ENCODE peak calls at places on chromosomes 6 and 20, in five cellular contexts. T is left ventricle myocardium inferior, C is MM.1S, L is heart left ventricle, S is A549. A is an unnamed sample.

GRCh38 chr6:44507014-44507413 is 119.5 kb downstream of the CDC5L start:
- DNase-seq in L (no peak), C (no peak), T (no peak), S (no peak), A (no peak)

GRCh38 chr20:31848088-31848999 is 2.9 kb upstream of the FOXS1 start:
- DNase-seq in C (no peak), S (no peak), L (no peak), T (no peak), A (no peak)

GRCh38 chr6:135226537-135226936 is 45.4 kb downstream of the MYB start:
- DNase-seq in T (no peak), S (no peak), L (no peak), C (peak), A (no peak)

GRCh38 chr6:110485461-110485860 is 9.0 kb upstream of the SLC22A16 start:
- DNase-seq in L (no peak), S (no peak), T (no peak), C (no peak), A (no peak)

GRCh38 chr20:32456869-32457421 is 98.8 kb downstream of the ASXL1 start:
- DNase-seq in L (peak), C (peak), S (peak), T (no peak), A (peak)

GRCh38 chr6:108737594-108738546 is 110.4 kb upstream of the ARMC2 start:
- DNase-seq in L (peak), S (peak), T (no peak), C (no peak), A (no peak)

GRCh38 chr6:123022980-123023379 is 26.9 kb downstream of the CLVS2 start:
- DNase-seq in S (no peak), L (no peak), C (peak), T (no peak), A (no peak)

GRCh38 chr6:15519681-15520080 is 143.1 kb downstream of the DTNBP1 start:
- DNase-seq in L (no peak), C (no peak), T (no peak), S (no peak), A (no peak)

GRCh38 chr6:31246051-31246495 is 25.8 kb downstream of the HLA-C start:
- DNase-seq in T (no peak), L (no peak), S (no peak), C (no peak), A (no peak)

GRCh38 chr20:52847739-52848359 is 124.3 kb upstream of the TSHZ2 start:
- DNase-seq in L (no peak), T (no peak), S (no peak), C (no peak), A (no peak)

GRCh38 chr20:36542019-36542488 is 735 bp downstream of the MYL9 start:
- DNase-seq in T (no peak), C (no peak), S (no peak), L (peak), A (peak)

GRCh38 chr6:122736166-122736565 is 43.4 kb upstream of the FABP7 start:
- DNase-seq in C (no peak), T (no peak), S (no peak), L (no peak), A (no peak)

GRCh38 chr20:57655812-57656161 is 35.6 kb upstream of the ZBP1 start:
- DNase-seq in S (no peak), L (peak), T (no peak), C (no peak), A (peak)

GRCh38 chr6:128822271-128822670 is 60.7 kb upstream of the LAMA2 start:
- DNase-seq in C (no peak), L (peak), S (no peak), T (peak), A (peak)

GRCh38 chr20:50286609-50287008 is 96.0 kb downstream of the CEBPB start:
- DNase-seq in S (peak), L (no peak), C (no peak), T (peak), A (peak)

GRCh38 chr6:125004797-125005595 is 42.8 kb downstream of the RNF217 start:
- DNase-seq in C (no peak), T (no peak), L (no peak), S (no peak), A (no peak)

GRCh38 chr6:135115411-135116293 is 61.0 kb upstream of the HBS1L start:
- DNase-seq in T (no peak), L (no peak), S (no peak), C (no peak), A (no peak)

GRCh38 chr20:45902199-45902701 is 9.7 kb downstream of the PLTP start:
- DNase-seq in S (no peak), L (no peak), C (no peak), T (no peak), A (no peak)

GRCh38 chr6:52995913-52996685 is 1.0 kb upstream of the GSTA4 start:
- DNase-seq in C (peak), T (peak), L (peak), S (peak), A (peak)
- H3K27ac ChIP-seq in C (no peak), T (peak), L (peak), S (no peak), A (peak)

GRCh38 chr6:150622476-150622875 is 22.8 kb downstream of the PLEKHG1 start:
- DNase-seq in L (no peak), S (no peak), C (no peak), T (no peak), A (no peak)

GRCh38 chr6:150627154-150627553 is 27.5 kb downstream of the PLEKHG1 start:
- DNase-seq in S (no peak), L (no peak), T (no peak), C (no peak), A (no peak)

GRCh38 chr6:150625927-150626326 is 26.2 kb downstream of the PLEKHG1 start:
- DNase-seq in C (no peak), L (no peak), T (no peak), S (no peak), A (no peak)

GRCh38 chr6:150622941-150623874 is 23.5 kb downstream of the PLEKHG1 start:
- DNase-seq in T (no peak), S (no peak), L (no peak), C (peak), A (no peak)

GRCh38 chr6:150624199-150624598 is 24.5 kb downstream of the PLEKHG1 start:
- DNase-seq in C (no peak), L (no peak), T (no peak), S (no peak), A (no peak)
- H3K27ac ChIP-seq in C (no peak), L (no peak), T (no peak), S (no peak), A (no peak)

DNA sequence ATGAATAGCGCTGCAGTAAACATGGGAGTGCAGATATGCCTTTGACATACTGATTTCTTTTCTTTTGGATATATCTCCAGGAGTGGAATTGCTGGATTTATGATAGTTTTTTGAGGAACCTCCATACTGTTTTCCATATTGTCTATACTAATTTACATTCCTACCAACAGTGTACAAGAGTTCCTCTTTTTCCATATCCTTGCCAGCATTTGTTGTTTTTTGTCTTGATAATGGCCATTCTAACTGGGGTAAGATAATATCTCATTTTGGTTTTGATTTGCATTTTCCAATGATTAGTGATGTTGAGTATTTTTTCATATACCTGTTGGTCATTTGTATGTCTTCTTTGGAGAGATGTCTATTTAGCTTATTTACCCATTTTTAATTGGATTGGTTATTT is 3.3 kb downstream of the SYCP2L start:
- DNase-seq in T (no peak), S (no peak), L (no peak), C (no peak), A (no peak)
- H3K27ac ChIP-seq in T (no peak), S (no peak), L (no peak), C (no peak), A (no peak)

GRCh38 chr6:111591901-111592461 is 13.7 kb downstream of the TRAF3IP2 start:
- DNase-seq in C (no peak), T (no peak), S (no peak), L (no peak), A (no peak)

GRCh38 chr6:111588366-111588765 is 17.3 kb downstream of the TRAF3IP2 start:
- DNase-seq in T (no peak), C (no peak), S (no peak), L (no peak), A (no peak)

GRCh38 chr6:111590209-111590955 is 15.3 kb downstream of the TRAF3IP2 start:
- DNase-seq in S (no peak), L (no peak), C (no peak), T (no peak), A (no peak)

GRCh38 chr6:111591370-111591900 is 14.2 kb downstream of the TRAF3IP2 start:
- DNase-seq in C (no peak), S (peak), T (peak), L (peak), A (peak)

GRCh38 chr6:111589366-111589765 is 16.3 kb downstream of the TRAF3IP2 start:
- DNase-seq in S (peak), T (no peak), L (no peak), C (no peak), A (no peak)
- H3K27ac ChIP-seq in S (peak), T (peak), L (peak), C (no peak), A (no peak)

GRCh38 chr6:157756708-157757429 is 66.2 kb upstream of the SNX9 start:
- DNase-seq in S (peak), L (peak), T (peak), C (peak), A (peak)
- H3K27ac ChIP-seq in S (no peak), L (peak), T (peak), C (no peak), A (no peak)

DNA sequence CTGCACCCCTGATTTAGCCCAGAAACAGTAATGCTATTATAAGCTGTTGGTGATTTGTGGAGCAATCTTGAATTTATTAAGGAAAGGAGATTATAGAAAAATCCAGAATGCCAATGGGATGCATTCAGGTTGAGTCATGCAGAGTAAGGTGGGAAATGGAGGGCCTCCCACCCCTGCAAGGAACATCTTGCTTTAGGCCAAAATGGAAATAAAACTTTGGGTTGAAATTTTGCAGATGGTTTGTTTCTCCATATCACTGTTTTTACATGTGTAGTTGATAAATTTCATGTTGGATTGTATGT is 152.4 kb downstream of the BCAS1 start:
- DNase-seq in T (no peak), S (no peak), L (no peak), C (no peak), A (no peak)
- H3K27ac ChIP-seq in T (peak), S (no peak), L (peak), C (no peak), A (no peak)

GRCh38 chr6:161432546-161432945 is 158.7 kb upstream of the AGPAT4 start:
- DNase-seq in S (no peak), L (no peak), T (no peak), C (no peak), A (no peak)

GRCh38 chr6:161434331-161434730 is 160.5 kb upstream of the AGPAT4 start:
- DNase-seq in S (no peak), C (no peak), L (peak), T (no peak), A (no peak)

GRCh38 chr6:161436106-161436876 is 162.4 kb upstream of the AGPAT4 start:
- DNase-seq in C (no peak), L (no peak), S (no peak), T (no peak), A (no peak)

GRCh38 chr6:161435426-161436065 is 161.7 kb upstream of the AGPAT4 start:
- DNase-seq in C (no peak), T (no peak), S (no peak), L (no peak), A (no peak)

GRCh38 chr6:161434921-161435411 is 161.1 kb upstream of the AGPAT4 start:
- DNase-seq in S (no peak), C (no peak), T (no peak), L (no peak), A (no peak)
- H3K27ac ChIP-seq in S (peak), C (no peak), T (peak), L (peak), A (no peak)

DNA sequence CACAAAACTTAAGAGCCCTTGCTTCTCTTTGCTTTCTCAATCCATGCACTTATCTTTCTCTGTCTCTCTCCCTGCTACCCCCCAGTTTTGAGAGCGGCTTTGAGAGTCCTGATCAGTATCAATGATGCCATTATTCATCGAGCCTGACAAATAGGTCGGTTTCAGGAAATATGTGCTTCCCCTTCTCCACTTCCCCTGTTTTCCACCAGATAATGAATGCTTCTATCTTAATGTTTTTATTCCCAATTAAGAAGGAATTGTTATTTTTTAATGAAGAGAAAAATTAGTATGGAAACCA is 117.7 kb downstream of the KIF13A start:
- DNase-seq in S (no peak), T (no peak), C (no peak), L (no peak), A (no peak)
- H3K27ac ChIP-seq in S (peak), T (peak), C (no peak), L (peak), A (no peak)

DNA sequence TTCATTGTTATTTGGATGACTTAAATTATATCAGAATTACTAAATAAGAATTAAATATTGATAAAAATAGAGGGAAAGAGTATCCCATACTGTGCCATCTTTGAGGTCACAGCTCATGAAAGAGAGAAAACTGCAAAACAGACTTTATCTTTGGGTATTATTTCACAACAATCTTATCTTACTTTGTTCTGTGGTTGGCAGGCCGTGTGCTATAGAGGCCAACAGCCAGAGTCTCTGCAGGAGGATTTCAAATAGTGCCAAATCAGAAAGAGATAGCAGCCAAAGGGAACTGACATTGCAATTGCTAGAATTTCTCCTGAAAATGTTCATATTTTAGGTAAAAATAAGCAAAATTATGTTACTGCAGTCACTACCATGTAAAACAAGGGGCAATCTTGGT is 354.2 kb downstream of the GRIK2 start:
- DNase-seq in T (no peak), S (no peak), L (no peak), C (no peak), A (no peak)
- H3K27ac ChIP-seq in T (peak), S (no peak), L (no peak), C (no peak), A (no peak)

A was measured in ovary.